ENCODE peak calls at places on chromosomes 16 and 17, in ten cellular contexts. S is GM13976, D is brain microvascular endothelial cell, F is spleen, Y is kidney epithelial cell, N is BJ, K is Caco-2, L is AG04449, H is tibial nerve, X is endothelial cell of umbilical vein. W is an unnamed sample.

GRCh38 chr17:39194089-39194984 is 3.1 kb downstream of the CACNB1 start:
- DNase-seq in F (no peak), D (peak), S (no peak), Y (no peak), H (no peak), K (peak), X (no peak), L (no peak), N (no peak), W (peak)

GRCh38 chr17:81322271-81323082 is 27.4 kb upstream of the SLC38A10 start:
- DNase-seq in X (no peak), H (no peak), D (no peak), S (peak), Y (no peak), L (no peak), K (peak), N (no peak), F (no peak), W (no peak)

GRCh38 chr17:16988749-16989229 is 16.9 kb upstream of the TNFRSF13B start:
- DNase-seq in H (no peak), L (no peak), D (no peak), K (no peak), S (peak), X (no peak), N (no peak), F (no peak), Y (no peak), W (no peak)

GRCh38 chr17:82124101-82124500 is 26.1 kb upstream of the FASN start:
- DNase-seq in H (no peak), N (no peak), Y (no peak), X (no peak), K (no peak), S (no peak), L (no peak), F (no peak), D (no peak), W (no peak)

GRCh38 chr16:716250-716607 is 1.3 kb downstream of the METRN start:
- DNase-seq in H (peak), X (no peak), K (no peak), N (no peak), L (no peak), S (no peak), Y (no peak), D (peak), F (no peak), W (peak)

GRCh38 chr16:51404386-51404785 is 253.3 kb upstream of the SALL1 start:
- DNase-seq in F (no peak), H (no peak), L (no peak), D (no peak), N (no peak), S (no peak), Y (no peak), X (no peak), K (no peak), W (no peak)

GRCh38 chr17:64001763-64002529 is 3.8 kb downstream of the PRR29 start:
- DNase-seq in L (no peak), K (no peak), S (peak), N (no peak), Y (no peak), H (no peak), X (peak), F (peak), D (no peak), W (no peak)

GRCh38 chr17:64264891-64265290 is 1.8 kb upstream of the TEX2 start:
- DNase-seq in D (no peak), X (no peak), S (no peak), K (no peak), H (no peak), L (no peak), Y (no peak), F (no peak), N (no peak), W (no peak)

GRCh38 chr16:87840462-87840978 is 28.8 kb downstream of the SLC7A5 start:
- DNase-seq in L (no peak), S (no peak), K (no peak), F (no peak), H (no peak), Y (no peak), N (no peak), X (no peak), D (no peak), W (no peak)

GRCh38 chr16:69903851-69904250 is 47.3 kb upstream of the CLEC18A start:
- DNase-seq in K (no peak), Y (no peak), H (no peak), S (no peak), X (no peak), N (no peak), F (no peak), L (no peak), D (no peak), W (no peak)

GRCh38 chr17:76080934-76081287 is 1.9 kb downstream of the ZACN start:
- DNase-seq in H (no peak), S (peak), D (no peak), K (no peak), L (no peak), Y (no peak), X (no peak), F (no peak), N (no peak), W (no peak)

GRCh38 chr16:609984-610383 is 20.1 kb downstream of the RAB40C start:
- DNase-seq in F (no peak), Y (no peak), X (no peak), L (no peak), D (no peak), K (no peak), H (no peak), S (no peak), N (no peak), W (no peak)

DNA sequence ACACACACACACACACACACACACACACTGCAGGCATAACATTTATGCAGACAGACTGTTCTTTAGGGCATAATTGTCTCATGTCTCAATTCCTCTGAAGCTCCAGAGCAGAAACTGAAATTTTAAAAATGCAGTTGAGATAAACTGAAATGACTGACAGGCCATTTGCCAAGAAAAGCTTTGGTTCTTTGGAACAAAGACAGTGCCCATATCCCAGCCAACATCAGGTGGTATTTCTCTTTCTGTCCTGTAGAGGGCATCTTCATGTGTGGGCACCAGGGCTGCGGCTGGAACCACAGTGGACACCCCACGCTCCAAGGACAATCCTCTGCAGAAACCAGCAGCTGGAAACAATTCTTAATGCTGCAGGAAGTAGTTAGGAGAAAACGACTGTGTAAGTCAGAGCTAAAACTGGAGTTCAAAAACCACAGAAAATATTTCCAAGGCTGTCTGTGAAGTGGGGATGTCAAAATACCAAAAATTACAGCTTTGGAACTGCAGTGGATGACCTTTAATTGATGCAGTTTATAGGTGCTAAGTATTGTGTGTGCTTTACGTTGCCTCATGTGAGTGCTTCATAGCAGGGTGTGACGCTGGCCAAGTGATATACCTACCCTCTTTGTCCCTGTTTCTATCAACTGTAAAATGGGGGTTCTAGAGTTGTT is 10.6 kb upstream of the MEFV start:
- DNase-seq in X (peak), N (peak), F (no peak), Y (no peak), K (peak), S (no peak), D (peak), L (peak), H (no peak), W (no peak)
- TF ChIP-seq CTCF in X (peak), N (peak), F (peak), Y (peak), K (peak), S (peak), D (peak), L (peak), H (peak), W (peak)

DNA sequence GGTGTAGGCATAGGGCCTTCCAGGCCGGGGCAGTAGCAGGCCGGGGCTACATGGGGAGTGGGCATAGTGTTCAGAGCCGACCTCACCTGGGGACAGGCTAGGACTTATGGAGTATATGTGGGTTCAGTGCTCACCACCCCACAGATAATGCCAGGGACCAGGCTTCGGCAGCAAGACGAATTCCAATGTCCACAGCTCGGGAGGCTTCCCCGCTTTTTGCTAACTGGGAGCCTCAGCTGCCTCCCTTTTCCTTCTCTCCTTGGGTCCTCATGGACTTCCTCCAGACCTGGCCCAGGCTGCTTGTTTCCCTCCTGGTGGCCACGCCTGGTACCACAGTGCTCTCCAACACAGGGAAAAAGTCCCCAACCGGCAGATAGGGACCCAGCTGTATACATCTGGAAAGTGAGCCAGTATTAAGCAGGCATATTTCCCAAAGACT is 20.1 kb upstream of the SLC46A1 start:
- DNase-seq in S (no peak), N (no peak), X (no peak), K (peak), H (no peak), Y (no peak), L (no peak), F (no peak), D (no peak), W (peak)
- TF ChIP-seq CTCF in S (no peak), N (peak), X (peak), K (peak), H (no peak), Y (peak), L (peak), F (peak), D (peak), W (peak)

GRCh38 chr17:58082341-58082869 is 814 bp upstream of the DYNLL2 start:
- DNase-seq in D (no peak), H (no peak), S (no peak), N (no peak), L (no peak), K (peak), Y (no peak), F (no peak), X (no peak), W (no peak)
- TF ChIP-seq CTCF in D (no peak), H (no peak), S (no peak), N (no peak), L (no peak), K (no peak), Y (no peak), F (no peak), X (no peak), W (no peak)

GRCh38 chr17:34291721-34292348 is 6.3 kb downstream of the CCL11 start:
- DNase-seq in Y (no peak), L (no peak), H (no peak), F (no peak), X (no peak), S (no peak), N (no peak), D (no peak), K (no peak), W (no peak)
- TF ChIP-seq CTCF in Y (no peak), L (no peak), H (no peak), F (no peak), X (no peak), S (no peak), N (no peak), D (no peak), K (no peak), W (no peak)

GRCh38 chr17:62675701-62676100 is 48.2 kb downstream of the MRC2 start:
- DNase-seq in S (no peak), L (no peak), N (no peak), H (no peak), Y (no peak), X (no peak), D (no peak), F (no peak), K (no peak), W (no peak)
- TF ChIP-seq CTCF in S (no peak), L (no peak), N (no peak), H (no peak), Y (no peak), X (no peak), D (no peak), F (no peak), K (no peak), W (no peak)

GRCh38 chr16:56331399-56331798 is 93.9 kb downstream of the AMFR start:
- DNase-seq in X (no peak), Y (no peak), H (no peak), K (no peak), D (no peak), N (no peak), F (no peak), L (no peak), S (no peak), W (no peak)

GRCh38 chr16:56334761-56335160 is 90.6 kb downstream of the AMFR start:
- DNase-seq in Y (no peak), D (no peak), H (no peak), F (no peak), L (no peak), S (no peak), X (no peak), K (no peak), N (no peak), W (no peak)

GRCh38 chr16:56331915-56332314 is 93.4 kb downstream of the AMFR start:
- DNase-seq in F (no peak), N (no peak), X (no peak), K (no peak), Y (no peak), D (no peak), S (no peak), L (no peak), H (no peak), W (no peak)

GRCh38 chr16:56330476-56330875 is 94.9 kb downstream of the AMFR start:
- DNase-seq in H (no peak), L (no peak), K (no peak), D (no peak), F (no peak), X (no peak), Y (no peak), S (no peak), N (no peak), W (no peak)

DNA sequence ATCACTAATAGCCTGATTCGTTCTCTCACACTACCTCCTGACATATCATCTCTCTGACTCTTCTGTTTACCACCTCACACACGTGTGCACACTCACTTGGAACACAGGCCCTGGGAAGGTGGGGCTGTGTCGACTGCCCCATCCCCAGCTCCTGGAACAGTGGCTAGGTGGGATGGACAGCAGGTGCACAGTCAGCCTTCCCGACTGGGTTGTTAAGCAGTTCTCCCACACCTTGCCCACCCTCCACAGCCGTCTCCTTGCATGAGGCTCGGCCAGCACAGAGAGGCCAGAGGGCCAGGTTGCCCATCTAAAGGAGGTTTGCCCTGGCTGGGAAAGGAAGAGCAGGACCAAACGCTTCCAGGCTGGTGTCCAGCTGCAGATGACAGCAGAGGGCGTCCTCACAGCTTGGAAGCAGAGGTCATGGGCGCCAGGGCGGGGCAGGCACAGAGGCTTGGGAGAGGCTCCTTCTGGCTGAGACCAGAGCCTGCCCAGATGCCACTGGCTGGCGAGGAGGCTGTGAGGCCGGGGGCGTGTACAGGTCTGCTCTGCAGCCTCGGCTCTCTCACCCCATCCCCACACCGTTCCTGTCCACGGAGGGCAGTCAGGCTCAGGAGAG is 92.8 kb downstream of the AMFR start:
- DNase-seq in X (peak), S (peak), K (peak), N (no peak), D (peak), H (peak), Y (no peak), L (no peak), F (no peak), W (peak)
- TF ChIP-seq CTCF in X (peak), S (peak), K (peak), N (peak), D (peak), H (peak), Y (peak), L (peak), F (no peak), W (peak)

GRCh38 chr17:1996243-1997145 is 28.6 kb downstream of the RTN4RL1 start:
- DNase-seq in L (no peak), X (no peak), D (no peak), H (no peak), Y (no peak), F (no peak), S (no peak), N (no peak), K (no peak), W (no peak)
- TF ChIP-seq CTCF in L (no peak), X (no peak), D (no peak), H (no peak), Y (no peak), F (no peak), S (no peak), N (no peak), K (no peak), W (no peak)

DNA sequence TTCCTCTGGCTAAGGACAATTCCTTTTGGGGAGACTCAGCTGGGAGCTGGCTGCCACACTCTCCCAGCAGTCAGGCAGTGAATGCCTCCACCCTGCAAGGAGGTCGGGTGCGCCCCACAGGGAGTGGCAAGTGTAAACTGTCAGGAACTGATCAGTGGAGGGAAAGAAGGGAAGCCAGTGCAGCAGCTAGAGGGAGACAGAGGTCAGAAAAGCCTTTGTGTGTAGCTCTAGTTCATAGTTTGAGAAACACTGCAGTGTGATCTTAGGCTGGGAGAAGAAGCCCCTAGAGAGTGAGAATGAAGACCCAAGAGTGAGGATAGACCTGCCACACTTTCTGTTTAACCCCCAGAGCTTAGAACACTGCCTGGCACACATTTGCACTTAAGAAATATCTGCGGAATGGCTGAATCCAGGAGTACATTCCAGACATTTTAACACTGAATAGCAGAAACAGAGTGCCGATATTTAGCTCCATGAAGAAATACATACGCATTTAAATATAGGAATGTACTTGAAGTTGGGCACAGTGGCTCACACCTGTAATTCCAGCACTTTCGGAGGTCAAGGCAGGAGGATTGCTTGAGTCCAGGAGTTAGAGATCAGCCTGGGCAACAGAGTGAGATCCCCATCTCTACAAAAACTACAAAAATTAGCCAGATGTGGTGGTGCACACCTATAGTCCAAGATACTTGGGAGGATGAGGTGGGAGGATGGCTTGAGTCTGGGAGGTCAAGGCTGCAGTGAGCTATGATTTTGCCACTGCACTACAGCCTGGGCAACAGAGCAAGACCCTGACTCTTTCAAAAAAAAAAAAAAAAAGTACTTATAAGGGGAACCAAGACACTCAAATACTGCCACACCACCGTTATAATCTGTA is 11.1 kb upstream of the SLC5A11 start:
- DNase-seq in S (peak), Y (no peak), L (no peak), K (peak), D (peak), F (no peak), X (peak), N (no peak), H (no peak), W (no peak)
- TF ChIP-seq CTCF in S (peak), Y (peak), L (peak), K (peak), D (peak), F (peak), X (peak), N (peak), H (no peak), W (peak)

W was measured in neural crest cell.